ENCODE peak calls at places on chromosomes 4 and X, in nine cellular contexts. T is germinal center; P is iPS DF 19.7; L is mucosa of gallbladder; W is naive thymus-derived CD8-positive, alpha-beta T cell; Q is upper lobe of right lung; M is activated naive CD4-positive, alpha-beta T cell; R is cardiac septum; Z is tibial artery. G is an unnamed sample.

GRCh38 chr4:169115897-169116254 is 105.8 kb upstream of the CBR4 start:
- DNase-seq in M (no peak), L (peak), P (peak), Z (no peak), Q (no peak), W (no peak), R (no peak), T (no peak), G (no peak)

GRCh38 chrX:40147399-40148188 is 49.8 kb upstream of the BCOR start:
- DNase-seq in Z (no peak), W (no peak), L (no peak), Q (no peak), P (no peak), T (no peak), R (no peak), M (no peak), G (no peak)

GRCh38 chr4:99965674-99966350 is 15.7 kb upstream of the H2AZ1 start:
- DNase-seq in P (no peak), Q (no peak), R (no peak), W (peak), Z (no peak), M (no peak), T (no peak), L (no peak), G (no peak)

GRCh38 chrX:88101968-88102367 is 584.4 kb downstream of the KLHL4 start:
- DNase-seq in P (no peak), T (no peak), R (no peak), Z (no peak), Q (no peak), L (no peak), W (no peak), M (no peak), G (no peak)

GRCh38 chr4:188657365-188657764 is 518.1 kb downstream of the TRIML1 start:
- DNase-seq in W (no peak), Z (no peak), Q (no peak), L (no peak), M (no peak), T (no peak), R (no peak), P (no peak), G (no peak)

GRCh38 chrX:152588206-152588605 is 49.5 kb upstream of the GABRQ start:
- DNase-seq in Z (no peak), W (no peak), P (no peak), M (no peak), R (no peak), Q (no peak), L (no peak), T (no peak), G (no peak)

GRCh38 chrX:30607155-30607554 is 29.6 kb upstream of the TASL start:
- DNase-seq in W (no peak), P (no peak), M (no peak), L (no peak), Q (no peak), R (no peak), T (no peak), Z (no peak), G (no peak)

GRCh38 chrX:130878350-130879341 is 24.4 kb downstream of the ENOX2 start:
- DNase-seq in R (no peak), Q (no peak), P (no peak), L (peak), W (no peak), M (no peak), Z (peak), T (no peak), G (no peak)

GRCh38 chrX:57156397-57157049 is 19.3 kb upstream of the SPIN2A start:
- DNase-seq in R (no peak), Q (no peak), T (no peak), P (no peak), M (no peak), W (no peak), L (no peak), Z (no peak), G (no peak)

GRCh38 chr4:110631582-110632505 is 9.0 kb upstream of the PITX2 start:
- DNase-seq in P (no peak), Q (peak), R (no peak), Z (no peak), W (no peak), M (no peak), T (peak), L (peak), G (no peak)

GRCh38 chrX:68835468-68835867 is 6.6 kb downstream of the EFNB1 start:
- DNase-seq in W (no peak), T (no peak), L (no peak), P (no peak), Z (no peak), M (no peak), Q (no peak), R (no peak), G (no peak)

GRCh38 chr4:96354036-96354712 is 514.3 kb downstream of the PDHA2 start:
- DNase-seq in W (no peak), M (no peak), T (no peak), L (no peak), Z (no peak), R (no peak), Q (no peak), P (no peak), G (no peak)

GRCh38 chrX:14673764-14674163 is 144.4 kb downstream of the GLRA2 start:
- DNase-seq in W (no peak), M (no peak), Q (no peak), L (peak), Z (no peak), R (no peak), T (peak), P (no peak), G (no peak)

GRCh38 chrX:71515039-71515398 is 17.9 kb upstream of the OGT start:
- DNase-seq in Z (no peak), P (no peak), R (no peak), Q (no peak), L (no peak), T (no peak), W (no peak), M (no peak), G (no peak)

GRCh38 chrX:40947276-40947675 is 138.0 kb upstream of the USP9X start:
- DNase-seq in Z (no peak), P (no peak), M (no peak), Q (no peak), W (no peak), L (no peak), R (no peak), T (no peak), G (no peak)

GRCh38 chr4:98663226-98664006 is 5.0 kb upstream of the TSPAN5 start:
- DNase-seq in L (no peak), W (peak), Z (no peak), P (no peak), Q (no peak), R (no peak), T (peak), M (peak), G (no peak)

GRCh38 chr4:73520821-73521220 is 39.3 kb downstream of the AFM start:
- DNase-seq in P (peak), Z (peak), W (no peak), Q (no peak), M (no peak), T (no peak), L (no peak), R (no peak), G (no peak)

GRCh38 chr4:108237693-108238092 is 69.0 kb upstream of the LEF1 start:
- DNase-seq in L (no peak), P (no peak), M (no peak), R (no peak), W (no peak), Q (no peak), T (no peak), Z (no peak), G (no peak)

GRCh38 chrX:118167361-118167760 is 50.8 kb upstream of the KLHL13 start:
- DNase-seq in Q (no peak), L (no peak), W (no peak), T (no peak), M (no peak), P (no peak), R (no peak), Z (no peak), G (no peak)

GRCh38 chrX:81174286-81174685 is 27.4 kb downstream of the HMGN5 start:
- DNase-seq in Z (no peak), R (no peak), T (no peak), Q (no peak), W (peak), L (no peak), P (no peak), M (no peak), G (no peak)

GRCh38 chr4:122224348-122224747 is 72.2 kb downstream of the BLTP1 start:
- DNase-seq in Z (no peak), M (no peak), R (no peak), W (no peak), Q (no peak), P (peak), L (no peak), T (no peak), G (no peak)

GRCh38 chrX:131752493-131753198 is 208.8 kb downstream of the OR13H1 start:
- DNase-seq in Z (no peak), Q (no peak), R (peak), L (peak), T (no peak), M (peak), P (no peak), W (peak), G (no peak)

GRCh38 chr4:70927502-70928139 is 25.5 kb downstream of the MOB1B start:
- DNase-seq in T (peak), M (no peak), R (no peak), W (peak), Q (no peak), P (no peak), Z (no peak), L (no peak), G (no peak)

GRCh38 chr4:48137766-48138349 is 3.8 kb upstream of the TXK start:
- DNase-seq in M (no peak), Q (no peak), Z (no peak), R (no peak), W (peak), T (no peak), P (no peak), L (no peak), G (no peak)